ENCODE peak calls at places on chromosomes 7 and 10, in eight cellular contexts. U is activated naive CD4-positive, alpha-beta T cell; S is adrenal gland; L is EH; A is NCI-H1417; P is ecto neural progenitor cell; K is CD8-positive, alpha-beta T cell; B is naive thymus-derived CD8-positive, alpha-beta T cell. R is an unnamed sample.

GRCh38 chr7:44278451-44279161 is 46.8 kb downstream of the CAMK2B start:
- DNase-seq in P (peak), S (peak), A (no peak), U (no peak), B (no peak), L (peak), K (no peak), R (peak)

GRCh38 chr10:34791228-34791627 is 23.9 kb downstream of the PARD3 start:
- DNase-seq in P (no peak), A (no peak), U (no peak), K (no peak), B (no peak), L (no peak), S (no peak), R (no peak)

GRCh38 chr10:91587710-91588638 is 44.9 kb downstream of the PPP1R3C start:
- DNase-seq in L (peak), P (no peak), U (no peak), A (no peak), B (no peak), S (peak), K (no peak), R (peak)

GRCh38 chr7:29287366-29287765 is 92.8 kb downstream of the CHN2 start:
- DNase-seq in K (no peak), B (no peak), U (no peak), L (peak), A (no peak), P (no peak), S (no peak), R (peak)

GRCh38 chr10:3424102-3424803 is 251.7 kb upstream of the PITRM1 start:
- DNase-seq in S (peak), A (no peak), U (no peak), B (no peak), P (no peak), K (no peak), L (peak), R (no peak)

GRCh38 chr7:156218544-156219306 is 406.5 kb upstream of the SHH start:
- DNase-seq in S (no peak), B (no peak), A (no peak), P (peak), K (no peak), U (no peak), L (no peak), R (no peak)

GRCh38 chr10:11468126-11468742 is 143.2 kb downstream of the USP6NL start:
- DNase-seq in B (no peak), A (no peak), K (no peak), L (no peak), S (no peak), U (no peak), P (no peak), R (no peak)

GRCh38 chr7:154881046-154881445 is 121.9 kb downstream of the PAXIP1 start:
- DNase-seq in U (no peak), B (no peak), K (no peak), P (no peak), L (no peak), A (no peak), S (no peak), R (no peak)